ENCODE peak calls at places on chromosome 7, in nine cellular contexts. X, H, O, A, F, V, G, M and L are unnamed samples.

GRCh38 chr7:28773423-28774129 is 184.6 kb downstream of the TRIL start:
- DNase-seq in X (no peak), H (no peak), O (no peak), A (no peak), F (no peak), V (no peak), G (no peak), M (no peak), L (no peak)

GRCh38 chr7:34133356-34133982 is 228.1 kb downstream of the BMPER start:
- DNase-seq in X (no peak), H (peak), O (peak), A (no peak), F (no peak), V (no peak), G (peak), M (peak), L (no peak)

GRCh38 chr7:149736478-149737360 is 36.7 kb downstream of the ZNF467 start:
- DNase-seq in X (no peak), H (no peak), O (no peak), A (no peak), F (no peak), V (no peak), G (no peak), M (no peak), L (no peak)

GRCh38 chr7:107446988-107447387 is 22.9 kb upstream of the GPR22 start:
- DNase-seq in X (no peak), H (no peak), O (no peak), A (no peak), F (no peak), V (no peak), G (peak), M (peak), L (no peak)

GRCh38 chr7:74501298-74501697 is 47.6 kb downstream of the GTF2IRD1 start:
- DNase-seq in X (no peak), H (no peak), O (no peak), A (no peak), F (no peak), V (no peak), G (peak), M (no peak), L (no peak)

GRCh38 chr7:71580027-71580426 is 448.1 kb downstream of the GALNT17 start:
- DNase-seq in X (no peak), H (no peak), O (no peak), A (no peak), F (no peak), V (no peak), G (no peak), M (no peak), L (no peak)

GRCh38 chr7:142482899-142483658 is 225.2 kb upstream of the PRSS58 start:
- DNase-seq in X (peak), H (peak), O (no peak), A (no peak), F (no peak), V (peak), G (peak), M (peak), L (no peak)

GRCh38 chr7:91557789-91558396 is 293.7 kb downstream of the FZD1 start:
- DNase-seq in X (no peak), H (peak), O (peak), A (no peak), F (no peak), V (no peak), G (peak), M (peak), L (peak)

GRCh38 chr7:140653319-140654108 is 12.9 kb upstream of the DENND2A start:
- DNase-seq in X (peak), H (peak), O (no peak), A (no peak), F (peak), V (peak), G (peak), M (peak), L (no peak)

GRCh38 chr7:90706067-90706716 is 110.1 kb downstream of the CDK14 start:
- DNase-seq in X (no peak), H (no peak), O (no peak), A (no peak), F (no peak), V (no peak), G (no peak), M (no peak), L (no peak)

GRCh38 chr7:35249537-35249907 is 4.4 kb downstream of the TBX20 start:
- DNase-seq in X (no peak), H (no peak), O (no peak), A (no peak), F (no peak), V (no peak), G (peak), M (peak), L (no peak)

GRCh38 chr7:157017639-157018327 is 7.3 kb upstream of the MNX1 start:
- DNase-seq in X (no peak), H (no peak), O (no peak), A (no peak), F (no peak), V (no peak), G (no peak), M (no peak), L (no peak)

GRCh38 chr7:7251742-7252141 is 69.4 kb downstream of the C1GALT1 start:
- DNase-seq in X (no peak), H (no peak), O (no peak), A (no peak), F (no peak), V (peak), G (no peak), M (no peak), L (no peak)

GRCh38 chr7:123271231-123271630 is 71.5 kb upstream of the SLC13A1 start:
- DNase-seq in X (no peak), H (no peak), O (peak), A (no peak), F (no peak), V (peak), G (peak), M (peak), L (peak)

GRCh38 chr7:109956916-109957315 is 1134.0 kb upstream of the LRRN3 start:
- DNase-seq in X (no peak), H (no peak), O (no peak), A (no peak), F (no peak), V (no peak), G (no peak), M (no peak), L (no peak)

GRCh38 chr7:80563561-80564327 is 51.9 kb upstream of the GNAT3 start:
- DNase-seq in X (no peak), H (no peak), O (no peak), A (no peak), F (no peak), V (no peak), G (peak), M (no peak), L (no peak)

GRCh38 chr7:98559958-98560357 is 57.1 kb upstream of the NPTX2 start:
- DNase-seq in X (no peak), H (no peak), O (no peak), A (no peak), F (no peak), V (no peak), G (no peak), M (no peak), L (no peak)

GRCh38 chr7:105623378-105623777 is 42.1 kb upstream of the EFCAB10 start:
- DNase-seq in X (no peak), H (no peak), O (no peak), A (no peak), F (no peak), V (no peak), G (no peak), M (no peak), L (no peak)

GRCh38 chr7:124723012-124723411 is 42.6 kb downstream of the GPR37 start:
- DNase-seq in X (no peak), H (no peak), O (peak), A (no peak), F (no peak), V (no peak), G (peak), M (peak), L (peak)

GRCh38 chr7:123537026-123537642 is 2.7 kb upstream of the IQUB start:
- DNase-seq in X (no peak), H (no peak), O (no peak), A (no peak), F (no peak), V (peak), G (peak), M (peak), L (no peak)

GRCh38 chr7:44646921-44647636 is 40.7 kb downstream of the OGDH start:
- DNase-seq in X (no peak), H (no peak), O (no peak), A (no peak), F (no peak), V (no peak), G (no peak), M (no peak), L (no peak)

GRCh38 chr7:30844483-30844874 is 67.2 kb upstream of the AQP1 start:
- DNase-seq in X (no peak), H (no peak), O (no peak), A (no peak), F (no peak), V (no peak), G (no peak), M (no peak), L (no peak)

GRCh38 chr7:88566174-88566729 is 193.2 kb upstream of the ZNF804B start:
- DNase-seq in X (no peak), H (no peak), O (no peak), A (no peak), F (no peak), V (no peak), G (no peak), M (no peak), L (no peak)

GRCh38 chr7:90603346-90603745 is 7.2 kb downstream of the CDK14 start:
- DNase-seq in X (no peak), H (no peak), O (no peak), A (no peak), F (no peak), V (no peak), G (no peak), M (no peak), L (no peak)

GRCh38 chr7:63067897-63068585 is 930.6 kb upstream of the ZNF722 start:
- DNase-seq in X (no peak), H (no peak), O (no peak), A (no peak), F (peak), V (no peak), G (no peak), M (no peak), L (no peak)